ENCODE peak calls at places on chromosomes 4 and X, in eight cellular contexts. D is adrenal gland, N is body of pancreas, Z is ovary, S is endothelial cell of umbilical vein, H is sigmoid colon, R is heart left ventricle, F is K562. X is an unnamed sample. For H3K27me3, the result is how much of the 10 kb centered on the place peaks cover.

GRCh38 chr4:52799813-52800212 is 48.6 kb upstream of the ERVMER34-1 start:
- DNase-seq in D (no peak), Z (no peak), R (no peak), S (no peak), H (no peak), N (no peak), F (no peak), X (no peak)

GRCh38 chr4:179040259-179040658 is 1598.0 kb upstream of the AGA start:
- DNase-seq in H (no peak), S (no peak), F (no peak), D (no peak), N (no peak), R (no peak), Z (no peak), X (no peak)

GRCh38 chr4:42267724-42268123 is 115.3 kb upstream of the BEND4 start:
- DNase-seq in Z (no peak), S (no peak), D (no peak), R (no peak), F (no peak), H (no peak), N (no peak), X (no peak)

GRCh38 chr4:186144596-186145569 is 40.4 kb downstream of the FAM149A start:
- DNase-seq in D (peak), F (no peak), R (peak), N (peak), H (peak), Z (peak), S (peak), X (peak)

GRCh38 chr4:151316645-151317044 is 8.8 kb downstream of the SH3D19 start:
- DNase-seq in F (no peak), N (no peak), Z (no peak), S (no peak), D (no peak), H (no peak), R (no peak), X (peak)

GRCh38 chrX:19303216-19303880 is 40.4 kb upstream of the PDHA1 start:
- DNase-seq in N (peak), D (peak), H (peak), R (no peak), Z (no peak), F (no peak), S (no peak), X (no peak)

GRCh38 chr4:109251396-109251795 is 51.1 kb downstream of the COL25A1 start:
- DNase-seq in S (no peak), R (no peak), D (no peak), H (no peak), N (no peak), F (no peak), Z (no peak), X (no peak)

GRCh38 chr4:4574792-4575191 is 32.9 kb upstream of the STX18 start:
- DNase-seq in R (peak), N (peak), F (no peak), Z (peak), D (peak), S (peak), H (no peak), X (peak)

GRCh38 chrX:153416781-153417180 is 5.5 kb downstream of the ZFP92 start:
- DNase-seq in D (no peak), F (peak), N (no peak), S (no peak), Z (no peak), H (no peak), R (no peak), X (no peak)

GRCh38 chr4:189081831-189082230 is 858.8 kb upstream of the FRG1 start:
- DNase-seq in N (no peak), Z (no peak), S (no peak), D (no peak), F (no peak), R (no peak), H (no peak), X (no peak)

GRCh38 chr4:62324215-62324614 is 1124.1 kb downstream of the ADGRL3 start:
- DNase-seq in D (no peak), Z (no peak), F (no peak), N (no peak), H (no peak), S (no peak), R (no peak), X (no peak)

GRCh38 chr4:28469886-28470285 is 1609.2 kb downstream of the STIM2 start:
- DNase-seq in D (no peak), H (no peak), N (no peak), S (no peak), F (no peak), R (no peak), Z (no peak), X (no peak)

GRCh38 chr4:54152846-54153600 is 53.1 kb downstream of the GSX2 start:
- DNase-seq in R (no peak), Z (no peak), N (no peak), H (no peak), S (no peak), F (no peak), D (no peak), X (no peak)

GRCh38 chr4:139704915-139705485 is 39.4 kb downstream of the MGST2 start:
- DNase-seq in H (no peak), F (peak), R (no peak), D (no peak), Z (no peak), N (no peak), S (peak), X (no peak)

GRCh38 chr4:2277956-2278355 is 16.0 kb upstream of the MXD4 start:
- DNase-seq in N (no peak), R (no peak), S (no peak), H (no peak), F (no peak), D (no peak), Z (no peak), X (no peak)

GRCh38 chr4:72974694-72975487 is 94.6 kb downstream of the COX18 start:
- DNase-seq in N (no peak), S (peak), H (no peak), F (no peak), D (no peak), R (no peak), Z (no peak), X (no peak)

GRCh38 chr4:188139671-188140070 is 430 bp downstream of the TRIML1 start:
- DNase-seq in R (no peak), F (no peak), D (no peak), S (no peak), H (no peak), Z (no peak), N (no peak), X (no peak)

GRCh38 chrX:123203772-123204171 is 19.7 kb downstream of the GRIA3 start:
- DNase-seq in S (no peak), H (no peak), D (no peak), Z (no peak), F (no peak), N (no peak), R (no peak), X (no peak)

GRCh38 chr4:138561276-138561880 is 319.2 kb upstream of the SLC7A11 start:
- DNase-seq in N (no peak), H (peak), F (no peak), R (no peak), S (no peak), D (no peak), Z (no peak), X (no peak)

GRCh38 chr4:176792348-176793059 is at the start of gene VEGFC:
- DNase-seq in F (no peak), D (peak), N (peak), R (peak), S (peak), H (peak), Z (peak), X (peak)

GRCh38 chr4:67713531-67714247 is 12.7 kb upstream of the UBA6 start:
- DNase-seq in R (no peak), Z (no peak), H (no peak), N (no peak), D (no peak), F (peak), S (peak), X (no peak)

DNA sequence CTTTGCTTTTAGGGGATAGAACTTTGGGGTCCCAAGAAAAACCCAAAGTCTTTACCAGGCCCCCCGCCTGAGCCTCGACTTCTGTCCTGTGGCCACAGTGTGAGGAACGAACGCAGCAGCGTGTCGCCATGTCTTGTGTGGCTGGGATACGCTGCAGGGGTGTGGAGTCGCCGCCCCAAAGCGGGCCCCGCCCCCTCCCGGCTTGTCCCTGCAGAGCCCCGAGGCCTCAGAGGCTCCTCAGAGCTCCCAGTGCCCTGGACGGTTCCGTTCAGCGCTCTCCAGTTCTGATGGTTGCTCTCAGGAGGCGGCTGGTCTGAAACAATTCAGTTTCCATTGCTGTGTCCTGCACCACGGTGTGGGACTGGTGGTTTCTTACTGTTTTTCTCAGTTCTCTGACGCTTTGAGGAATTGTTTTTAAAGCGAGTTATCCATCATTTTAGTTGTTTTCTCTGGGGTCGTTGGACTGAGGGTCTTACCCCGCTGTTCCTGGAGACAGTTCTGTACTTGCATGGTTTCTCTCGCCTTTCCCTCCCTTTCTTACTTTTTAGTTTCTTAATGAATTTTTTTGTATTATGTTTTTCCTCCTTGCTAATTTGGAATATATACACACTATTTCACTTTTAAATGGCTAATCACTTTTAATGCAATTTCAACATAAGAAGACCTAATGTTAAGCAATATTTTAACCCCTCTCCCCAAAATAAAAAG is 1.6 kb upstream of the IDUA start:
- DNase-seq in N (peak), H (no peak), S (peak), D (peak), R (peak), Z (no peak), F (peak), X (peak)
- TF ChIP-seq POLR2A in N (no peak), H (peak), S (no peak), D (peak), R (no peak), Z (no peak), F (peak), X (no peak)

GRCh38 chrX:20740443-20740842 is 473.7 kb upstream of the RPS6KA3 start:
- DNase-seq in H (no peak), S (no peak), N (no peak), R (no peak), Z (no peak), D (no peak), F (no peak), X (no peak)
- TF ChIP-seq CTCF in H (no peak), S (no peak), N (no peak), R (no peak), Z (no peak), D (no peak), F (no peak), X (no peak)

GRCh38 chr4:48985976-48986653 is at the start of gene CWH43:
- DNase-seq in H (no peak), D (no peak), R (no peak), Z (no peak), F (no peak), S (no peak), N (no peak), X (no peak)
- H3K27me3 ChIP-seq in H (under half), D (under half), R (under half), Z (under half), F (under half), S (under half), N (under half), X (under half)

GRCh38 chr4:119653990-119654389 is 25.4 kb upstream of the PDE5A start:
- DNase-seq in S (no peak), F (no peak), H (no peak), D (no peak), R (no peak), Z (no peak), N (no peak), X (no peak)

GRCh38 chr4:119656986-119657635 is 28.5 kb upstream of the PDE5A start:
- DNase-seq in S (peak), Z (no peak), N (no peak), F (no peak), H (no peak), R (no peak), D (no peak), X (no peak)

GRCh38 chr4:119652978-119653377 is 24.4 kb upstream of the PDE5A start:
- DNase-seq in F (no peak), S (no peak), D (no peak), H (no peak), N (no peak), R (no peak), Z (no peak), X (no peak)

GRCh38 chr4:119656342-119656741 is 27.7 kb upstream of the PDE5A start:
- DNase-seq in Z (no peak), R (no peak), S (peak), H (no peak), F (no peak), D (no peak), N (no peak), X (no peak)

GRCh38 chr4:119655111-119655837 is 26.7 kb upstream of the PDE5A start:
- DNase-seq in N (no peak), S (peak), H (no peak), F (no peak), D (no peak), R (no peak), Z (no peak), X (no peak)
- TF ChIP-seq POLR2A in N (no peak), S (no peak), H (no peak), F (no peak), D (no peak), R (no peak), Z (no peak), X (no peak)

DNA sequence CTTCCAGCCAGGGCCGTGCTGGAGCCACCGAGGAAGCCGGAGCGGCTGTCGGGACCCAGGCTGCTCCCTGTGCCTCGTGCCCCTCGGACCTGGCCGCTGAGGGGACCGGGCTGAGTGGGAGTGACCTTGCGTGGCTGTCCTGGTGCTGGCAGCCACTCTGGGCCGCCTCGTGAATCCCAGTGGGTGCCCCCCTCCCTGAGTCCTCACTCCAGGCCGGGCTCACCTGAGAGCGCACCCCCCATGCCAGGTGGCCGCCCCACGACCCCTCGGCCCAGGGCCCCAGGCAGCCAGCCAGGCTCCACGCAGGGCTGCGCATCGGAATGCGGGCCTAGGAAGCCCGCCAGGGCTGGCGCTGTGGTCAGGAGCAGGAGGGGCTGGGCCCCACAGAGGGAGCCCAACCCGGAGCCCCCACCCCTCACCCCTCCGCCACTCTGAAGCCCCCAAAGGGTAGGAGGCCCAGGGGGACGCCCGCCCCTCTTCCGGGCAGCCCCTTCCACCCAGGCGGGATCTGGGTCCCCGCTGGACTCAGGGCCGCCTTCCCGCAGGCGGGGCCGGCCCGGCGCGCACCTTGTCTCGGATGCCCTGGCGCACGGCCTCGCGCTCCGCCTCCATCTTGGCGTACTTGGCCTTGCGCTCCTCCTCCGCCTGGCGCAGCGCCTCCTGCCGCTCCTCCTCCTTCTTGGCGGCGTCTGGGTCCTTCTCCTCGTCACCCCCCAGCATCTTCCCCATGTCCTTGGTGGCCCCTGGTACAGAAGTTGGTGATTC is 33.9 kb downstream of the CPLX1 start:
- DNase-seq in N (no peak), R (no peak), H (no peak), D (peak), F (peak), S (no peak), Z (peak), X (peak)
- TF ChIP-seq CTCF in N (no peak), R (no peak), H (no peak), D (no peak), F (no peak), S (peak), Z (no peak), X (no peak)

X was measured in Peyer's patch.